ENCODE peak calls at places on chromosomes 3 and 15, in four cellular contexts. S is LoVo, P is T-helper 2 cell, W is cardiac fibroblast. Y is an unnamed sample.

GRCh38 chr3:16524196-16524595 is 10.7 kb upstream of the RFTN1 start:
- DNase-seq in S (no peak), P (no peak), W (no peak), Y (no peak)

GRCh38 chr3:43582876-43583275 is 38.9 kb downstream of the ANO10 start:
- DNase-seq in S (no peak), P (no peak), W (no peak), Y (no peak)

GRCh38 chr3:10173926-10174435 is 9.3 kb downstream of the IRAK2 start:
- DNase-seq in S (no peak), W (peak), P (no peak), Y (no peak)

GRCh38 chr3:58271901-58272501 is 34.0 kb upstream of the RPP14 start:
- DNase-seq in S (peak), P (no peak), W (peak), Y (no peak)

GRCh38 chr15:39127925-39128617 is 452.8 kb upstream of the THBS1 start:
- DNase-seq in S (peak), P (no peak), W (peak), Y (no peak)

GRCh38 chr15:41655716-41656115 is 4.5 kb upstream of the MGA start:
- DNase-seq in P (no peak), S (no peak), W (peak), Y (no peak)

GRCh38 chr3:105385179-105385578 is 18.5 kb downstream of the ALCAM start:
- DNase-seq in P (no peak), W (no peak), S (no peak), Y (no peak)

GRCh38 chr15:66830358-66830757 is 128.3 kb downstream of the SMAD6 start:
- DNase-seq in W (peak), P (no peak), S (peak), Y (no peak)

GRCh38 chr3:43581343-43581742 is 40.5 kb downstream of the ANO10 start:
- DNase-seq in P (no peak), W (peak), S (no peak), Y (no peak)

GRCh38 chr3:45644467-45645201 is 44.6 kb upstream of the SACM1L start:
- DNase-seq in S (no peak), P (no peak), W (peak), Y (no peak)

GRCh38 chr3:139460529-139460928 is 15.8 kb downstream of the RBP2 start:
- DNase-seq in P (no peak), W (no peak), S (no peak), Y (no peak)

GRCh38 chr15:83858820-83859505 is 205.0 kb downstream of the ADAMTSL3 start:
- DNase-seq in S (no peak), W (no peak), P (no peak), Y (no peak)

GRCh38 chr3:187015903-187016638 is 85.7 kb downstream of the ST6GAL1 start:
- DNase-seq in S (no peak), W (no peak), P (peak), Y (peak)